ENCODE peak calls at places on chromosomes 4 and X, in five cellular contexts. One of them, this sample, is unnamed.

GRCh38 chr4:72842323-72842722 is 227.2 kb downstream of the COX18 start:
- DNase-seq in tibial nerve: no peak
- DNase-seq in GM04504: no peak
- DNase-seq in HepG2: no peak
- DNase-seq in nucleus accumbens: no peak
- DNase-seq in this sample: no peak

GRCh38 chrX:143633530-143634372 is 2.1 kb downstream of the SLITRK4 start:
- DNase-seq in tibial nerve: no peak
- DNase-seq in HepG2: no peak
- DNase-seq in GM04504: no peak
- DNase-seq in nucleus accumbens: peak; percentile 2
- DNase-seq in this sample: no peak

GRCh38 chr4:181106410-181106809 is 1136.8 kb upstream of the TENM3 start:
- DNase-seq in GM04504: no peak
- DNase-seq in tibial nerve: no peak
- DNase-seq in nucleus accumbens: no peak
- DNase-seq in HepG2: no peak
- DNase-seq in this sample: no peak

GRCh38 chrX:11687157-11687556 is 21.4 kb upstream of the ARHGAP6 start:
- DNase-seq in tibial nerve: no peak
- DNase-seq in GM04504: no peak
- DNase-seq in HepG2: no peak
- DNase-seq in nucleus accumbens: no peak
- DNase-seq in this sample: no peak

GRCh38 chr4:78057135-78057599 is at the start of gene FRAS1:
- DNase-seq in GM04504: no peak
- DNase-seq in HepG2: peak; percentile 62
- DNase-seq in nucleus accumbens: peak; percentile 53
- DNase-seq in tibial nerve: no peak
- DNase-seq in this sample: no peak

GRCh38 chr4:159248383-159249178 is 145.7 kb downstream of the RAPGEF2 start:
- DNase-seq in HepG2: peak; percentile 47
- DNase-seq in tibial nerve: no peak
- DNase-seq in GM04504: peak; percentile 40
- DNase-seq in nucleus accumbens: no peak
- DNase-seq in this sample: no peak

GRCh38 chr4:40915318-40916217 is 165.8 kb downstream of the NSUN7 start:
- DNase-seq in HepG2: no peak
- DNase-seq in GM04504: no peak
- DNase-seq in tibial nerve: no peak
- DNase-seq in nucleus accumbens: no peak
- DNase-seq in this sample: no peak

GRCh38 chrX:130170752-130171445 is 863 bp upstream of the RAB33A start:
- DNase-seq in HepG2: no peak
- DNase-seq in nucleus accumbens: peak; percentile 86
- DNase-seq in GM04504: no peak
- DNase-seq in tibial nerve: no peak
- DNase-seq in this sample: peak; percentile 65

GRCh38 chrX:12563121-12563520 is 228.1 kb upstream of the PRPS2 start:
- DNase-seq in nucleus accumbens: no peak
- DNase-seq in HepG2: no peak
- DNase-seq in tibial nerve: no peak
- DNase-seq in GM04504: peak; percentile 24
- DNase-seq in this sample: no peak

GRCh38 chr4:46909078-46909477 is at the start of gene COX7B2:
- DNase-seq in HepG2: no peak
- DNase-seq in tibial nerve: no peak
- DNase-seq in GM04504: no peak
- DNase-seq in nucleus accumbens: no peak
- DNase-seq in this sample: no peak

GRCh38 chrX:12702509-12703091 is 88.6 kb upstream of the PRPS2 start:
- DNase-seq in GM04504: no peak
- DNase-seq in nucleus accumbens: no peak
- DNase-seq in HepG2: peak; percentile 1
- DNase-seq in tibial nerve: no peak
- DNase-seq in this sample: no peak

GRCh38 chr4:71186566-71187398 is 152.0 kb upstream of the SLC4A4 start:
- DNase-seq in GM04504: peak; percentile 23
- DNase-seq in tibial nerve: no peak
- DNase-seq in HepG2: no peak
- DNase-seq in nucleus accumbens: peak; percentile 50
- DNase-seq in this sample: peak; percentile 30

GRCh38 chr4:1615786-1616573 is 68.1 kb downstream of the FAM53A start:
- DNase-seq in nucleus accumbens: no peak
- DNase-seq in tibial nerve: no peak
- DNase-seq in GM04504: no peak
- DNase-seq in HepG2: no peak
- DNase-seq in this sample: no peak

GRCh38 chr4:175951794-175952193 is 113.8 kb upstream of the WDR17 start:
- DNase-seq in HepG2: no peak
- DNase-seq in nucleus accumbens: no peak
- DNase-seq in tibial nerve: no peak
- DNase-seq in GM04504: no peak
- DNase-seq in this sample: no peak

This sample was measured in tibial artery.